ENCODE peak calls at places on chromosome 16, in six cellular contexts. J is dorsolateral prefrontal cortex, G is transverse colon, H is cardiac muscle cell, F is adrenal gland, W is H9. Q is an unnamed sample.

GRCh38 chr16:56041556-56042140 is 149.6 kb upstream of the GNAO1 start:
- DNase-seq in J (peak), G (peak), H (peak), F (no peak), W (peak), Q (no peak)

GRCh38 chr16:8905795-8906591 is 23.8 kb downstream of the LITAFD start:
- DNase-seq in J (no peak), G (no peak), H (no peak), F (no peak), W (peak), Q (no peak)

GRCh38 chr16:31085371-31085770 is 3.4 kb downstream of the PRSS53 start:
- DNase-seq in J (no peak), G (no peak), H (no peak), F (no peak), W (peak), Q (no peak)

GRCh38 chr16:74280448-74280847 is 16.2 kb upstream of the PSMD7 start:
- DNase-seq in J (no peak), G (no peak), H (no peak), F (no peak), W (no peak), Q (no peak)

GRCh38 chr16:72857841-72858594 is 189.9 kb downstream of the ZFHX3 start:
- DNase-seq in J (no peak), G (no peak), H (no peak), F (no peak), W (no peak), Q (no peak)

GRCh38 chr16:17366299-17366961 is 104.3 kb downstream of the XYLT1 start:
- DNase-seq in J (no peak), G (no peak), H (no peak), F (no peak), W (no peak), Q (no peak)

GRCh38 chr16:79269211-79269863 is 331.2 kb downstream of the MAF start:
- DNase-seq in J (no peak), G (no peak), H (no peak), F (no peak), W (no peak), Q (no peak)

GRCh38 chr16:78633551-78633950 is 534.1 kb downstream of the WWOX start:
- DNase-seq in J (no peak), G (no peak), H (no peak), F (no peak), W (no peak), Q (no peak)

GRCh38 chr16:68362314-68362913 is 51.6 kb downstream of the PRMT7 start:
- DNase-seq in J (no peak), G (no peak), H (no peak), F (no peak), W (no peak), Q (no peak)

GRCh38 chr16:86669937-86670772 is 91.8 kb downstream of the FOXL1 start:
- DNase-seq in J (no peak), G (no peak), H (no peak), F (no peak), W (no peak), Q (no peak)

GRCh38 chr16:57801856-57802634 is at the start of gene KIFC3:
- DNase-seq in J (peak), G (peak), H (peak), F (peak), W (peak), Q (peak)
- H3K27ac ChIP-seq in J (peak), G (peak), H (peak), F (peak), W (no peak), Q (peak)

GRCh38 chr16:27450836-27451341 is 48.9 kb downstream of the IL21R start:
- DNase-seq in J (no peak), G (peak), H (no peak), F (no peak), W (no peak), Q (no peak)
- H3K27ac ChIP-seq in J (no peak), G (no peak), H (no peak), F (no peak), W (no peak), Q (no peak)

DNA sequence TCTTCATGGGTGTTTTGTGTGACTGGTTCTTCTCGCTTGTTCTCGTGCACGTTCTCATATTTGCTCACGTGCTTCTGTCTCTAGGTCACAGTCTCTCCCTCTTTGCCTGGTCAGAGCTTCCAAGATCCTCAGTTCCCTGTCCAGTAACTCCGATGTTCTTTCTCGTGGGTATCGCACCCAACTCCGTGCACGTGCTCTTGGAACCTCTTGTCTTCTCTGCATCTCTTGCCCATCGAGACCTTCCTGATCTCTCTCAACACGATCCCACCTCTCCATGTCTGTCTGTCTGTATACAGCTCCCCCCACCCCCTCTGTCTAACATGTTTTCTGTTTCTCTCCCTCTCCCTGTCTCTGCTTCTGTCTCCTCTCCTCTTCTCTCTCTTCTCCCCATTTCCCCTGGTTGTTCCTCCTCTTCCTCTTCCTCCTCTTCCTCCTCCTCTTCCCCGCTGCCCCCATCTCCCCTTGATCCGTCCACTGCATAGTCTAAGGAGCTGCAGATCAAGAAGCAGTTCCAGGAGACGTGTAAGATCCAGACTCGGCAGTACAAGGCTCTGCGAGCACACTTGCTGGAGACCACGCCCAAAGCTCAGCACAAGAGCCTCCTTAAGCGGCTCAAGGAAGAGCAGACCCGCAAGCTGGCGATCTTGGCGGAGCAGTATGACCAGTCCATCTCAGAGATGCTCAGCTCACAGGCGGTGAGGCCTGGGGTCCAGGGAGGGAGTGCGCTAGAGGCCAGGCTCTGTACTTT is 6.1 kb downstream of the HIRIP3 start:
- DNase-seq in J (no peak), G (peak), H (no peak), F (no peak), W (no peak), Q (no peak)
- H3K27ac ChIP-seq in J (no peak), G (peak), H (no peak), F (no peak), W (no peak), Q (no peak)

GRCh38 chr16:82585675-82586074 is 41.1 kb upstream of the CDH13 start:
- DNase-seq in J (no peak), G (no peak), H (no peak), F (no peak), W (no peak), Q (no peak)
- H3K27ac ChIP-seq in J (no peak), G (no peak), H (no peak), F (no peak), W (no peak), Q (no peak)

Q was measured in substantia nigra.